ENCODE peak calls at places on chromosomes 5 and 9, in six cellular contexts. One of them, this sample, is unnamed.

GRCh38 chr5:73625314-73625904 is 587 bp upstream of the ARHGEF28 start:
- DNase-seq in IMR-90: peak; percentile 10
- DNase-seq in GM20000: no peak
- DNase-seq in neural crest cell: no peak
- DNase-seq in ovary: no peak
- DNase-seq in cardiac muscle cell: peak; percentile 48
- DNase-seq in this sample: no peak

GRCh38 chr9:94554439-94555331 is at the start of gene PCAT7:
- DNase-seq in ovary: no peak
- DNase-seq in neural crest cell: peak; percentile 64
- DNase-seq in IMR-90: no peak
- DNase-seq in cardiac muscle cell: peak; percentile 90
- DNase-seq in GM20000: peak; percentile 52
- DNase-seq in this sample: peak; percentile 81

GRCh38 chr9:110626109-110626829 is 42.3 kb upstream of the MUSK start:
- DNase-seq in GM20000: peak; percentile 13
- DNase-seq in ovary: no peak
- DNase-seq in IMR-90: peak; percentile 98
- DNase-seq in cardiac muscle cell: no peak
- DNase-seq in neural crest cell: no peak
- DNase-seq in this sample: no peak

GRCh38 chr9:38339087-38339486 is 53.4 kb upstream of the ALDH1B1 start:
- DNase-seq in cardiac muscle cell: no peak
- DNase-seq in GM20000: no peak
- DNase-seq in neural crest cell: no peak
- DNase-seq in IMR-90: peak; percentile 61
- DNase-seq in ovary: no peak
- DNase-seq in this sample: no peak

GRCh38 chr9:132644251-132644650 is 25.5 kb downstream of the DDX31 start:
- DNase-seq in GM20000: no peak
- DNase-seq in neural crest cell: no peak
- DNase-seq in IMR-90: no peak
- DNase-seq in cardiac muscle cell: no peak
- DNase-seq in ovary: no peak
- DNase-seq in this sample: no peak

GRCh38 chr9:93633492-93634221 is 57.3 kb downstream of the PHF2 start:
- DNase-seq in cardiac muscle cell: no peak
- DNase-seq in neural crest cell: no peak
- DNase-seq in ovary: no peak
- DNase-seq in IMR-90: no peak
- DNase-seq in GM20000: no peak
- DNase-seq in this sample: no peak

GRCh38 chr5:160188151-160188967 is 40.9 kb upstream of the FABP6 start:
- DNase-seq in IMR-90: peak; percentile 82
- DNase-seq in cardiac muscle cell: peak; percentile 76
- DNase-seq in ovary: peak; percentile 83
- DNase-seq in GM20000: no peak
- DNase-seq in neural crest cell: no peak
- DNase-seq in this sample: no peak

GRCh38 chr9:89658931-89659330 is 54.1 kb downstream of the GADD45G start:
- DNase-seq in cardiac muscle cell: no peak
- DNase-seq in GM20000: no peak
- DNase-seq in ovary: no peak
- DNase-seq in IMR-90: no peak
- DNase-seq in neural crest cell: no peak
- DNase-seq in this sample: no peak

GRCh38 chr5:155260798-155261197 is 247.2 kb downstream of the KIF4B start:
- DNase-seq in IMR-90: no peak
- DNase-seq in neural crest cell: no peak
- DNase-seq in GM20000: no peak
- DNase-seq in cardiac muscle cell: peak; percentile 58
- DNase-seq in ovary: no peak
- DNase-seq in this sample: no peak

GRCh38 chr5:10360686-10361085 is 7.2 kb downstream of the MARCHF6 start:
- DNase-seq in neural crest cell: no peak
- DNase-seq in GM20000: no peak
- DNase-seq in cardiac muscle cell: no peak
- DNase-seq in ovary: no peak
- DNase-seq in IMR-90: no peak
- DNase-seq in this sample: no peak

GRCh38 chr5:124906339-124907097 is 160.1 kb upstream of the ZNF608 start:
- DNase-seq in ovary: peak; percentile 72
- DNase-seq in cardiac muscle cell: peak; percentile 81
- DNase-seq in GM20000: no peak
- DNase-seq in IMR-90: peak; percentile 79
- DNase-seq in neural crest cell: peak; percentile 28
- DNase-seq in this sample: no peak

DNA sequence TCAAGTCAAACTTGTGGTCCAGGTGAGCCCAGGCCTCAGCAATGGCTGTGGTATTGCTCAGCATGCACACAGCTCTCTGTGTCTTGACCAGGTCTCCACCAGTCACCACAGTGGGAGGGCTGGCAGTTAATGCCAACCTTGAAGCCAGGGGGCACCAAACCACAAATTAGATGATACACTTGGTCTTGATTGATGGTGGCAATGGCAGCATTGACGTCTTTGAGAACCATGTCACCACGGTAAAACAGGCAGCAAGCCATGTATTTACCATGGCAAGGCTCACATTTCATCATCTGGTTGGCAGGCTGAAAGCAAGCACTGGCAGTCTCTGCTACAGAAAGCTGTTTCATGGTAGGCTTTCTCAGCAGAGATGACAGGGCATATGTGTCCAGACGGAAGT is 40.0 kb downstream of the NIM1K start:
- DNase-seq in neural crest cell: no peak
- DNase-seq in ovary: no peak
- DNase-seq in IMR-90: no peak
- DNase-seq in GM20000: no peak
- DNase-seq in cardiac muscle cell: no peak
- DNase-seq in this sample: no peak
- TF ChIP-seq CTCF in neural crest cell: no peak
- TF ChIP-seq CTCF in ovary: no peak
- TF ChIP-seq CTCF in IMR-90: peak; percentile 4
- TF ChIP-seq CTCF in GM20000: no peak
- TF ChIP-seq CTCF in cardiac muscle cell: peak; percentile 9
- TF ChIP-seq CTCF in this sample: no peak

DNA sequence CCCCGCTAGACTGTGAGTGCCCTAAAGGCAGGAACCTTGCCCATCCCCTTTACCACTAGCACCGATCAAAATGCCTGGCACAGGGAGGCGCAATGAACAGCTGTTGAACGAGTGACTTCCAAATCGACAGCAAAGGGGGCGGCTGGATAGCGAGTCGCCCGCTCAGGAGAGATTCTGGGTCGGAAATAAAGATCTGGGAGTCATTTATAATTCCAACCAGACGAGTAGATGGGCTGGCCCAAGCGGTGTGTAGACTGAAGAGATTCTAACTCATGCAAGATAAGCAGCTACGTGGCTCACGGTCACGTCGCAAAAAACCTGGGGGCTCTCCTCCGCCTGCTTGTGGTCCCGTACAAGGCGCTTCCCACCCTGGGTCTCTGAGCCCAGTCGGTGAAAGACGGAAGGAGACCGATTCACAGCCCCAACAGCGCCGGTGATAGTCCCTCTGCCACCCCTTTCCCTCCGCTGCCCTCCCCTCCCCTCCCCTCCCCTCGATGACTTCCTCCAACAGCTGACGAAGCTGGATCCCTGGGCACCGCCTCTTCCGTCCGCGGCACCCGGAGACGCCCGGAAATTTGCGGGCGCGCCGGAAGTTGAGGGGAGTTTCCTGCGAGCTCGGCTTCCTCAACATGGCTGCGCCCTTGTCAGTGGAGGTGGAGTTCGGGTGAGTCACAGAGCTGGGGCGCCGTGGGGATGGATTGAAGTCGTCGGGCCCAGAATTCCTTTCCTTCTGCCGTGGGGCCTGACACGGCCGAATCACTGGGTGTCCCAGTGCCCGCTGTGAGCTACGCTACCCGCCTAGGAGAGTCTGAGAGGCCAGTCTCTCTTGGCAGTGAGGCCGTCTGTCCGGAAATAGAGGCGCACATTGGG is at the start of gene URM1:
- DNase-seq in IMR-90: peak; percentile 95
- DNase-seq in ovary: peak; percentile 96
- DNase-seq in GM20000: peak; percentile 97
- DNase-seq in cardiac muscle cell: peak; percentile 96
- DNase-seq in neural crest cell: peak; percentile 85
- DNase-seq in this sample: peak; percentile 95
- TF ChIP-seq CTCF in IMR-90: peak; percentile 25
- TF ChIP-seq CTCF in ovary: no peak
- TF ChIP-seq CTCF in GM20000: no peak
- TF ChIP-seq CTCF in cardiac muscle cell: peak; percentile 15
- TF ChIP-seq CTCF in neural crest cell: no peak
- TF ChIP-seq CTCF in this sample: no peak

GRCh38 chr5:76576468-76576867 is 46.7 kb downstream of the F2RL2 start:
- DNase-seq in GM20000: no peak
- DNase-seq in neural crest cell: no peak
- DNase-seq in cardiac muscle cell: no peak
- DNase-seq in ovary: no peak
- DNase-seq in IMR-90: no peak
- DNase-seq in this sample: no peak

GRCh38 chr5:76571595-76571994 is 51.6 kb downstream of the F2RL2 start:
- DNase-seq in neural crest cell: no peak
- DNase-seq in ovary: no peak
- DNase-seq in cardiac muscle cell: no peak
- DNase-seq in IMR-90: no peak
- DNase-seq in GM20000: no peak
- DNase-seq in this sample: no peak
- TF ChIP-seq CTCF in neural crest cell: peak; percentile 44
- TF ChIP-seq CTCF in ovary: no peak
- TF ChIP-seq CTCF in cardiac muscle cell: peak; percentile 14
- TF ChIP-seq CTCF in IMR-90: no peak
- TF ChIP-seq CTCF in GM20000: no peak
- TF ChIP-seq CTCF in this sample: peak; percentile 60

DNA sequence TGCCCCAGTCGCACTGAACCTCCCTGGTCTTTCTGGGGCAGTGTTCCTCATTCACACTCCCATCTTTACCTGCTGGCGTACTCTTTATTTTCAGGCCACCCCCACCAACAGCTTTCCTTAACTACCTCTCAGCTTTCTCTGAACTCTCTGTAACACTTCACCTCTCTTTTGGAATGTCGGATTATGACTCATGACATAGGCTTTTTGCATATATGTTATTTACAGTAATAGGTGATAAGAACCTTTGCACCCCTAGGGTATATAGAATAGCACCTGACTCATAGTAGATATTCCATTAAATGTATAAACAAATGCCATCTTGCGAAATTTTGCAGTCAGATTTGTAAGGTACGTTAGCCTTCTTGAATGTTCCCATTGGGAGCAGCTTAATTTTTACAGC is 52.9 kb upstream of the MIER3 start:
- DNase-seq in neural crest cell: no peak
- DNase-seq in IMR-90: no peak
- DNase-seq in cardiac muscle cell: no peak
- DNase-seq in GM20000: no peak
- DNase-seq in ovary: no peak
- DNase-seq in this sample: no peak
- TF ChIP-seq CTCF in neural crest cell: no peak
- TF ChIP-seq CTCF in IMR-90: no peak
- TF ChIP-seq CTCF in cardiac muscle cell: no peak
- TF ChIP-seq CTCF in GM20000: no peak
- TF ChIP-seq CTCF in ovary: no peak
- TF ChIP-seq CTCF in this sample: no peak

GRCh38 chr5:68745459-68745858 is 348.4 kb upstream of the SLC30A5 start:
- DNase-seq in GM20000: no peak
- DNase-seq in neural crest cell: no peak
- DNase-seq in IMR-90: peak; percentile 2
- DNase-seq in ovary: no peak
- DNase-seq in cardiac muscle cell: no peak
- DNase-seq in this sample: no peak
- TF ChIP-seq CTCF in GM20000: no peak
- TF ChIP-seq CTCF in neural crest cell: peak; percentile 17
- TF ChIP-seq CTCF in IMR-90: peak; percentile 30
- TF ChIP-seq CTCF in ovary: no peak
- TF ChIP-seq CTCF in cardiac muscle cell: peak; percentile 54
- TF ChIP-seq CTCF in this sample: peak; percentile 48

DNA sequence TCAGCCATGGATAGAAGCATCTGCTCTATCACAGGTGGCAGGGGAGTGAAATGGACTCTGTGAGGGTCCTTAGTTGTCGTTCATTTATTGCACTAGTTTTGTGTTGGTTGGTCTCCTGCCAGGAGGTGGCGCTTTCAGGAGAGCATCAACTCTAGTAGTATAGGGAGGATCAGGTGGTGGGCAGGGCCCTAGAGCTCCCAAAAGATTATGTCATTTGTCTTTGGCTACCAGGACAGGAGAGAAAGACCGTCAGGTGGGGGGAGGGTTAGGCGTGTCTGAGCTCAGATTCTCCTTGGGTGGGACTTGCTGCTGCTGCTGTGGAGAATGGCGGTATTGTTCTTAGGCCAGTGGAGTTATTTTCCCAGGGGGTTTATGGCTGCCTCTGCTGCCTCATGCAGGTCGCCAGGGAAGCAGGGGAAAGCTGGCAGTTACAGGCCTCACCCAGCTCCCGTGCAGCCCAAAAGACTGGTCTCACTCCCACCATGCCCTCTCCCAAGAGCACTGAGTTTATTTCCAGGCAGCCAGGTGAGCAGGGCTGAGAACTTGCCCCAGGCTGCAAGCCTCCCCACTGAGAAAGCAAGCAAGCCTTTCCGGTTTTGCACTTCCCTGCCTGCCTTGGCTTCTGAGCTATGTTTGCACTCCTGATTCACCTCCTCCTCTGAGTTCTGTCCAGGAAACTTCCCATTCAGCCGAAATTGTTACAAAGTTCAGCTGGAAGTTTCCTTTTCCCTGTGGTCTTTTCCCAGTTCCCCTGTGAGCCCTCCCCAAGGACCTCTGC is 317.3 kb downstream of the TAF11L14 start:
- DNase-seq in GM20000: no peak
- DNase-seq in ovary: no peak
- DNase-seq in neural crest cell: peak; percentile 7
- DNase-seq in IMR-90: no peak
- DNase-seq in cardiac muscle cell: no peak
- DNase-seq in this sample: no peak
- TF ChIP-seq CTCF in GM20000: no peak
- TF ChIP-seq CTCF in ovary: no peak
- TF ChIP-seq CTCF in neural crest cell: peak; percentile 67
- TF ChIP-seq CTCF in IMR-90: no peak
- TF ChIP-seq CTCF in cardiac muscle cell: no peak
- TF ChIP-seq CTCF in this sample: peak; percentile 60

GRCh38 chr9:137298401-137298982 is 3.6 kb downstream of the NRARP start:
- DNase-seq in GM20000: no peak
- DNase-seq in neural crest cell: no peak
- DNase-seq in ovary: peak; percentile 38
- DNase-seq in cardiac muscle cell: no peak
- DNase-seq in IMR-90: no peak
- DNase-seq in this sample: no peak

GRCh38 chr9:137296214-137297059 is 5.6 kb downstream of the NRARP start:
- DNase-seq in cardiac muscle cell: no peak
- DNase-seq in ovary: peak; percentile 56
- DNase-seq in neural crest cell: no peak
- DNase-seq in IMR-90: peak; percentile 50
- DNase-seq in GM20000: no peak
- DNase-seq in this sample: no peak

GRCh38 chr9:137297060-137297664 is 4.9 kb downstream of the NRARP start:
- DNase-seq in ovary: no peak
- DNase-seq in GM20000: no peak
- DNase-seq in cardiac muscle cell: no peak
- DNase-seq in IMR-90: no peak
- DNase-seq in neural crest cell: no peak
- DNase-seq in this sample: no peak

GRCh38 chr9:137298983-137299521 is 3.0 kb downstream of the NRARP start:
- DNase-seq in ovary: no peak
- DNase-seq in neural crest cell: no peak
- DNase-seq in GM20000: no peak
- DNase-seq in cardiac muscle cell: peak; percentile 48
- DNase-seq in IMR-90: no peak
- DNase-seq in this sample: no peak

GRCh38 chr9:137297966-137298365 is 4.1 kb downstream of the NRARP start:
- DNase-seq in cardiac muscle cell: no peak
- DNase-seq in GM20000: no peak
- DNase-seq in neural crest cell: no peak
- DNase-seq in IMR-90: no peak
- DNase-seq in ovary: no peak
- DNase-seq in this sample: no peak
- TF ChIP-seq CTCF in cardiac muscle cell: no peak
- TF ChIP-seq CTCF in GM20000: no peak
- TF ChIP-seq CTCF in neural crest cell: no peak
- TF ChIP-seq CTCF in IMR-90: no peak
- TF ChIP-seq CTCF in ovary: no peak
- TF ChIP-seq CTCF in this sample: no peak